ENCODE peak calls at places on chromosomes 13 and 19, in nine cellular contexts. One of them, this sample, is unnamed.

GRCh38 chr13:102405499-102406079 is 3.7 kb upstream of the FGF14 start:
- DNase-seq in kidney epithelial cell: no peak
- DNase-seq in heart right ventricle: no peak
- DNase-seq in heart left ventricle: no peak
- DNase-seq in fibroblast of pulmonary artery: peak; percentile 17
- DNase-seq in fibroblast of lung: peak; percentile 34
- DNase-seq in lung: no peak
- DNase-seq in breast epithelium: no peak
- DNase-seq in cardiac muscle cell: peak; percentile 67
- DNase-seq in this sample: no peak

GRCh38 chr13:80131204-80131603 is 209.7 kb downstream of the SPRY2 start:
- DNase-seq in lung: peak; percentile 82
- DNase-seq in heart right ventricle: peak; percentile 84
- DNase-seq in kidney epithelial cell: no peak
- DNase-seq in fibroblast of pulmonary artery: peak; percentile 81
- DNase-seq in breast epithelium: no peak
- DNase-seq in heart left ventricle: peak; percentile 86
- DNase-seq in fibroblast of lung: peak; percentile 78
- DNase-seq in cardiac muscle cell: peak; percentile 86
- DNase-seq in this sample: peak; percentile 31

GRCh38 chr19:18119243-18120105 is 21.9 kb downstream of the MAST3 start:
- DNase-seq in lung: no peak
- DNase-seq in fibroblast of pulmonary artery: no peak
- DNase-seq in breast epithelium: no peak
- DNase-seq in heart left ventricle: no peak
- DNase-seq in cardiac muscle cell: no peak
- DNase-seq in heart right ventricle: no peak
- DNase-seq in fibroblast of lung: no peak
- DNase-seq in kidney epithelial cell: no peak
- DNase-seq in this sample: no peak

GRCh38 chr13:40315416-40316064 is 350.9 kb downstream of the FOXO1 start:
- DNase-seq in breast epithelium: no peak
- DNase-seq in kidney epithelial cell: peak; percentile 4
- DNase-seq in fibroblast of lung: no peak
- DNase-seq in cardiac muscle cell: no peak
- DNase-seq in fibroblast of pulmonary artery: peak; percentile 62
- DNase-seq in heart left ventricle: no peak
- DNase-seq in lung: no peak
- DNase-seq in heart right ventricle: no peak
- DNase-seq in this sample: no peak

GRCh38 chr19:41937525-41937924 is 9.3 kb upstream of the ERFL start:
- DNase-seq in breast epithelium: no peak
- DNase-seq in cardiac muscle cell: no peak
- DNase-seq in heart left ventricle: no peak
- DNase-seq in lung: no peak
- DNase-seq in heart right ventricle: no peak
- DNase-seq in kidney epithelial cell: no peak
- DNase-seq in fibroblast of lung: no peak
- DNase-seq in fibroblast of pulmonary artery: no peak
- DNase-seq in this sample: no peak

GRCh38 chr19:44653977-44654784 is 10.5 kb downstream of the PVR start:
- DNase-seq in kidney epithelial cell: no peak
- DNase-seq in heart left ventricle: peak; percentile 88
- DNase-seq in fibroblast of lung: peak; percentile 55
- DNase-seq in heart right ventricle: peak; percentile 72
- DNase-seq in fibroblast of pulmonary artery: peak; percentile 58
- DNase-seq in breast epithelium: peak; percentile 78
- DNase-seq in cardiac muscle cell: peak; percentile 53
- DNase-seq in lung: peak; percentile 79
- DNase-seq in this sample: no peak

GRCh38 chr13:78689011-78689410 is 30.1 kb upstream of the OBI1 start:
- DNase-seq in kidney epithelial cell: no peak
- DNase-seq in heart left ventricle: no peak
- DNase-seq in lung: no peak
- DNase-seq in cardiac muscle cell: peak; percentile 6
- DNase-seq in fibroblast of lung: peak; percentile 12
- DNase-seq in breast epithelium: no peak
- DNase-seq in fibroblast of pulmonary artery: no peak
- DNase-seq in heart right ventricle: no peak
- DNase-seq in this sample: no peak

GRCh38 chr19:40519352-40520322 is 52.8 kb downstream of the SPTBN4 start:
- DNase-seq in cardiac muscle cell: no peak
- DNase-seq in kidney epithelial cell: no peak
- DNase-seq in heart right ventricle: peak; percentile 33
- DNase-seq in breast epithelium: no peak
- DNase-seq in lung: no peak
- DNase-seq in heart left ventricle: no peak
- DNase-seq in fibroblast of lung: peak; percentile 45
- DNase-seq in fibroblast of pulmonary artery: peak; percentile 43
- DNase-seq in this sample: no peak

GRCh38 chr19:7506385-7507328 is 9.2 kb upstream of the ZNF358 start:
- DNase-seq in heart left ventricle: peak; percentile 90
- DNase-seq in lung: peak; percentile 93
- DNase-seq in kidney epithelial cell: no peak
- DNase-seq in fibroblast of lung: peak; percentile 88
- DNase-seq in breast epithelium: no peak
- DNase-seq in fibroblast of pulmonary artery: peak; percentile 89
- DNase-seq in cardiac muscle cell: peak; percentile 68
- DNase-seq in heart right ventricle: peak; percentile 80
- DNase-seq in this sample: peak; percentile 62

GRCh38 chr13:45333973-45334922 is 6.7 kb downstream of the TPT1 start:
- DNase-seq in kidney epithelial cell: no peak
- DNase-seq in heart right ventricle: no peak
- DNase-seq in fibroblast of pulmonary artery: peak; percentile 66
- DNase-seq in cardiac muscle cell: no peak
- DNase-seq in fibroblast of lung: no peak
- DNase-seq in heart left ventricle: no peak
- DNase-seq in breast epithelium: no peak
- DNase-seq in lung: no peak
- DNase-seq in this sample: no peak

GRCh38 chr19:19444694-19445155 is 39.2 kb downstream of the GATAD2A start:
- DNase-seq in kidney epithelial cell: no peak
- DNase-seq in heart left ventricle: no peak
- DNase-seq in fibroblast of pulmonary artery: peak; percentile 54
- DNase-seq in breast epithelium: no peak
- DNase-seq in heart right ventricle: no peak
- DNase-seq in lung: no peak
- DNase-seq in fibroblast of lung: no peak
- DNase-seq in cardiac muscle cell: no peak
- DNase-seq in this sample: no peak

GRCh38 chr19:1699386-1699785 is 47.0 kb upstream of the TCF3 start:
- DNase-seq in breast epithelium: no peak
- DNase-seq in fibroblast of pulmonary artery: no peak
- DNase-seq in heart right ventricle: no peak
- DNase-seq in heart left ventricle: peak; percentile 60
- DNase-seq in fibroblast of lung: no peak
- DNase-seq in kidney epithelial cell: no peak
- DNase-seq in lung: no peak
- DNase-seq in cardiac muscle cell: no peak
- DNase-seq in this sample: no peak

GRCh38 chr13:51243832-51244231 is 21.6 kb downstream of the FAM124A start:
- DNase-seq in fibroblast of pulmonary artery: no peak
- DNase-seq in heart left ventricle: no peak
- DNase-seq in breast epithelium: no peak
- DNase-seq in lung: no peak
- DNase-seq in kidney epithelial cell: no peak
- DNase-seq in fibroblast of lung: no peak
- DNase-seq in heart right ventricle: no peak
- DNase-seq in cardiac muscle cell: no peak
- DNase-seq in this sample: no peak

GRCh38 chr13:97285221-97285955 is 63.3 kb downstream of the MBNL2 start:
- DNase-seq in cardiac muscle cell: no peak
- DNase-seq in fibroblast of lung: no peak
- DNase-seq in kidney epithelial cell: no peak
- DNase-seq in breast epithelium: no peak
- DNase-seq in lung: no peak
- DNase-seq in fibroblast of pulmonary artery: no peak
- DNase-seq in heart left ventricle: no peak
- DNase-seq in heart right ventricle: no peak
- DNase-seq in this sample: no peak

GRCh38 chr13:47298506-47298905 is 401.7 kb upstream of the HTR2A start:
- DNase-seq in heart right ventricle: no peak
- DNase-seq in cardiac muscle cell: no peak
- DNase-seq in breast epithelium: no peak
- DNase-seq in fibroblast of pulmonary artery: peak; percentile 14
- DNase-seq in lung: no peak
- DNase-seq in fibroblast of lung: peak; percentile 39
- DNase-seq in kidney epithelial cell: no peak
- DNase-seq in heart left ventricle: no peak
- DNase-seq in this sample: no peak

GRCh38 chr13:96804186-96804585 is 190.1 kb downstream of the OXGR1 start:
- DNase-seq in lung: no peak
- DNase-seq in cardiac muscle cell: no peak
- DNase-seq in fibroblast of lung: no peak
- DNase-seq in heart left ventricle: no peak
- DNase-seq in breast epithelium: no peak
- DNase-seq in fibroblast of pulmonary artery: no peak
- DNase-seq in heart right ventricle: no peak
- DNase-seq in kidney epithelial cell: no peak
- DNase-seq in this sample: no peak

GRCh38 chr19:45256836-45257235 is 5.8 kb downstream of the MARK4 start:
- DNase-seq in fibroblast of pulmonary artery: no peak
- DNase-seq in lung: no peak
- DNase-seq in heart left ventricle: no peak
- DNase-seq in breast epithelium: no peak
- DNase-seq in cardiac muscle cell: no peak
- DNase-seq in kidney epithelial cell: no peak
- DNase-seq in fibroblast of lung: no peak
- DNase-seq in heart right ventricle: no peak
- DNase-seq in this sample: no peak

GRCh38 chr13:31101511-31102170 is 60.1 kb downstream of the HSPH1 start:
- DNase-seq in fibroblast of pulmonary artery: no peak
- DNase-seq in cardiac muscle cell: peak; percentile 12
- DNase-seq in kidney epithelial cell: no peak
- DNase-seq in fibroblast of lung: no peak
- DNase-seq in breast epithelium: no peak
- DNase-seq in heart left ventricle: no peak
- DNase-seq in heart right ventricle: peak; percentile 29
- DNase-seq in lung: no peak
- DNase-seq in this sample: no peak

GRCh38 chr19:49875801-49876421 is 1.2 kb downstream of the AKT1S1 start:
- DNase-seq in fibroblast of pulmonary artery: no peak
- DNase-seq in heart right ventricle: peak; percentile 74
- DNase-seq in cardiac muscle cell: peak; percentile 68
- DNase-seq in breast epithelium: no peak
- DNase-seq in fibroblast of lung: peak; percentile 55
- DNase-seq in heart left ventricle: peak; percentile 86
- DNase-seq in lung: peak; percentile 74
- DNase-seq in kidney epithelial cell: no peak
- DNase-seq in this sample: no peak

GRCh38 chr13:46334423-46334822 is 52.6 kb downstream of the RUBCNL start:
- DNase-seq in cardiac muscle cell: no peak
- DNase-seq in breast epithelium: no peak
- DNase-seq in fibroblast of lung: no peak
- DNase-seq in fibroblast of pulmonary artery: no peak
- DNase-seq in heart right ventricle: no peak
- DNase-seq in kidney epithelial cell: no peak
- DNase-seq in heart left ventricle: no peak
- DNase-seq in lung: no peak
- DNase-seq in this sample: no peak

GRCh38 chr19:15508035-15508710 is at the start of gene CYP4F22:
- DNase-seq in fibroblast of pulmonary artery: no peak
- DNase-seq in heart left ventricle: no peak
- DNase-seq in breast epithelium: no peak
- DNase-seq in kidney epithelial cell: no peak
- DNase-seq in heart right ventricle: peak; percentile 12
- DNase-seq in fibroblast of lung: no peak
- DNase-seq in cardiac muscle cell: no peak
- DNase-seq in lung: no peak
- DNase-seq in this sample: no peak
- H3K4me3 ChIP-seq in fibroblast of pulmonary artery: no peak within 1 kb of the TSS
- H3K4me3 ChIP-seq in heart left ventricle: no peak within 1 kb of the TSS
- H3K4me3 ChIP-seq in breast epithelium: peak within 1 kb of the TSS; percentile 42
- H3K4me3 ChIP-seq in kidney epithelial cell: no peak within 1 kb of the TSS
- H3K4me3 ChIP-seq in heart right ventricle: no peak within 1 kb of the TSS
- H3K4me3 ChIP-seq in fibroblast of lung: no peak within 1 kb of the TSS
- H3K4me3 ChIP-seq in cardiac muscle cell: no peak within 1 kb of the TSS
- H3K4me3 ChIP-seq in lung: no peak within 1 kb of the TSS
- H3K4me3 ChIP-seq in this sample: peak within 1 kb of the TSS; percentile 56

GRCh38 chr13:111022886-111023285 is 92.2 kb upstream of the ARHGEF7 start:
- DNase-seq in lung: no peak
- DNase-seq in fibroblast of lung: no peak
- DNase-seq in heart right ventricle: no peak
- DNase-seq in kidney epithelial cell: no peak
- DNase-seq in heart left ventricle: no peak
- DNase-seq in fibroblast of pulmonary artery: no peak
- DNase-seq in cardiac muscle cell: no peak
- DNase-seq in breast epithelium: no peak
- DNase-seq in this sample: no peak
- TF ChIP-seq CTCF in lung: no peak
- TF ChIP-seq CTCF in fibroblast of lung: no peak
- TF ChIP-seq CTCF in heart right ventricle: no peak
- TF ChIP-seq CTCF in kidney epithelial cell: no peak
- TF ChIP-seq CTCF in heart left ventricle: no peak
- TF ChIP-seq CTCF in fibroblast of pulmonary artery: no peak
- TF ChIP-seq CTCF in cardiac muscle cell: no peak
- TF ChIP-seq CTCF in breast epithelium: no peak
- TF ChIP-seq CTCF in this sample: no peak

GRCh38 chr19:4279530-4280422 is 710 bp downstream of the SHD start:
- DNase-seq in breast epithelium: no peak
- DNase-seq in heart left ventricle: no peak
- DNase-seq in fibroblast of pulmonary artery: no peak
- DNase-seq in kidney epithelial cell: no peak
- DNase-seq in cardiac muscle cell: peak; percentile 29
- DNase-seq in heart right ventricle: no peak
- DNase-seq in lung: no peak
- DNase-seq in fibroblast of lung: no peak
- DNase-seq in this sample: no peak
- H3K4me3 ChIP-seq in breast epithelium: peak overlapping the region; percentile 26
- H3K4me3 ChIP-seq in heart left ventricle: peak overlapping the region; percentile 5
- H3K4me3 ChIP-seq in fibroblast of pulmonary artery: no peak overlapping the region
- H3K4me3 ChIP-seq in kidney epithelial cell: no peak overlapping the region
- H3K4me3 ChIP-seq in cardiac muscle cell: peak overlapping the region; percentile 90
- H3K4me3 ChIP-seq in heart right ventricle: peak overlapping the region; percentile 22
- H3K4me3 ChIP-seq in lung: no peak overlapping the region
- H3K4me3 ChIP-seq in fibroblast of lung: no peak overlapping the region
- H3K4me3 ChIP-seq in this sample: peak overlapping the region; percentile 5

GRCh38 chr13:67390462-67391093 is 160.4 kb upstream of the PCDH9 start:
- DNase-seq in heart left ventricle: no peak
- DNase-seq in kidney epithelial cell: peak; percentile 9
- DNase-seq in heart right ventricle: no peak
- DNase-seq in fibroblast of pulmonary artery: peak; percentile 58
- DNase-seq in cardiac muscle cell: no peak
- DNase-seq in breast epithelium: no peak
- DNase-seq in lung: no peak
- DNase-seq in fibroblast of lung: peak; percentile 77
- DNase-seq in this sample: no peak

GRCh38 chr13:67392014-67392413 is 161.9 kb upstream of the PCDH9 start:
- DNase-seq in lung: no peak
- DNase-seq in kidney epithelial cell: no peak
- DNase-seq in fibroblast of lung: no peak
- DNase-seq in fibroblast of pulmonary artery: no peak
- DNase-seq in heart left ventricle: no peak
- DNase-seq in heart right ventricle: no peak
- DNase-seq in cardiac muscle cell: no peak
- DNase-seq in breast epithelium: no peak
- DNase-seq in this sample: no peak

DNA sequence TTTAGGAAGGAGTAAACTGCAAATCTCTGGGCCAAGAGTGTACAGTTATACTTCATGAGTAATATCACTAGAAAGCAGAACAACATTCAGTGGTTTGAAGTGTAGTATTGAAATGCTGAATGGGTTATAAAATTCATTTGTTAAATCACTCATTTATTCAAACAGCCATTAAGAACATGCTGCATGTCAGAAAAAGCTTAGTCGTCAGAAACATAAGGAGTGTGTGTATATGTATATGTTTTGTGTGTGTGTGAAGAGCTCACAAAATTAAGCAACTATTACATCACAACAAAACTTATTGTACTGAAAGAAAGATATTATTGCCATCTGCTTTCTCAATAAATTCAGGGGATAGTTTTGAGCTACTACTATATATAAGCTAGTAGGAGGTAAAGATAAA is 165.4 kb upstream of the PCDH9 start:
- DNase-seq in kidney epithelial cell: no peak
- DNase-seq in lung: no peak
- DNase-seq in heart left ventricle: no peak
- DNase-seq in heart right ventricle: no peak
- DNase-seq in fibroblast of pulmonary artery: no peak
- DNase-seq in fibroblast of lung: no peak
- DNase-seq in breast epithelium: no peak
- DNase-seq in cardiac muscle cell: no peak
- DNase-seq in this sample: no peak
- TF ChIP-seq CTCF in kidney epithelial cell: no peak
- TF ChIP-seq CTCF in lung: no peak
- TF ChIP-seq CTCF in heart left ventricle: no peak
- TF ChIP-seq CTCF in heart right ventricle: no peak
- TF ChIP-seq CTCF in fibroblast of pulmonary artery: no peak
- TF ChIP-seq CTCF in fibroblast of lung: no peak
- TF ChIP-seq CTCF in breast epithelium: no peak
- TF ChIP-seq CTCF in cardiac muscle cell: no peak
- TF ChIP-seq CTCF in this sample: no peak